ENCODE peak calls at places on chromosomes 3 and 15, in five cellular contexts. M, O, C, A and V are unnamed samples.
A peak's percentile ranks its signal among the peaks of the same experiment; 100 is the strongest.

GRCh38 chr15:99716540-99716939 is 16.7 kb downstream of the LYSMD4 start:
- DNase-seq in A (no peak), M (peak; percentile 42), C (no peak), O (no peak), V (no peak)

GRCh38 chr3:31008986-31009385 is 114.5 kb upstream of the GADL1 start:
- DNase-seq in O (no peak), M (no peak), A (no peak), C (no peak), V (no peak)

GRCh38 chr3:183244219-183244618 is 8.8 kb upstream of the B3GNT5 start:
- DNase-seq in M (no peak), A (no peak), C (no peak), O (peak; percentile 75), V (no peak)

GRCh38 chr3:184155644-184156521 is 706 bp downstream of the DVL3 start:
- DNase-seq in O (no peak), A (no peak), C (no peak), M (no peak), V (no peak)

GRCh38 chr15:77045985-77046384 is 24.9 kb downstream of the TSPAN3 start:
- DNase-seq in O (no peak), M (no peak), A (no peak), C (no peak), V (no peak)

GRCh38 chr3:190017575-190018288 is 103.0 kb downstream of the P3H2 start:
- DNase-seq in O (no peak), A (no peak), C (no peak), M (no peak), V (no peak)

GRCh38 chr3:4466783-4467521 is at the start of gene SUMF1:
- DNase-seq in O (peak; percentile 79), M (peak; percentile 94), A (peak; percentile 53), C (peak; percentile 69), V (peak; percentile 57)

GRCh38 chr15:24919446-24919845 is 35.3 kb upstream of the SNRPN start:
- DNase-seq in C (no peak), M (no peak), A (no peak), O (no peak), V (no peak)

GRCh38 chr3:65483475-65483874 is 555.2 kb downstream of the MAGI1 start:
- DNase-seq in A (peak; percentile 60), O (peak; percentile 48), M (no peak), C (no peak), V (no peak)

GRCh38 chr3:51676102-51676640 is 5.1 kb downstream of the TEX264 start:
- DNase-seq in O (no peak), M (no peak), A (no peak), C (no peak), V (no peak)

GRCh38 chr3:31974454-31974853 is 6.6 kb downstream of the OSBPL10 start:
- DNase-seq in M (no peak), A (no peak), O (no peak), C (no peak), V (no peak)

GRCh38 chr15:59115047-59115446 is 10.1 kb downstream of the CCNB2 start:
- DNase-seq in C (no peak), M (no peak), A (no peak), O (no peak), V (no peak)

GRCh38 chr3:99850608-99851007 is 32.9 kb downstream of the CMSS1 start:
- DNase-seq in M (no peak), A (no peak), C (no peak), O (no peak), V (no peak)

GRCh38 chr15:70505411-70505919 is 257.9 kb downstream of the UACA start:
- DNase-seq in A (no peak), M (no peak), C (no peak), O (no peak), V (no peak)

GRCh38 chr3:61702453-61702852 is 141.1 kb downstream of the PTPRG start:
- DNase-seq in M (no peak), C (no peak), A (no peak), O (no peak), V (no peak)
- H3K4me1 ChIP-seq in M (peaks cover 18% of the 10 kb centered on the region), C (peaks cover 10% of the 10 kb centered on the region), A (peaks cover 11% of the 10 kb centered on the region), O (peaks cover 3% of the 10 kb centered on the region), V (no peaks in the 10 kb centered on the region)

GRCh38 chr3:188330138-188330537 is 176.2 kb downstream of the LPP start:
- DNase-seq in A (no peak), O (no peak), C (no peak), M (no peak), V (no peak)
- H3K27ac ChIP-seq in A (peak overlapping the region; percentile 63), O (peak overlapping the region; percentile 24), C (no peak overlapping the region), M (no peak overlapping the region), V (no peak overlapping the region)

GRCh38 chr15:86833595-86833994 is 753.9 kb downstream of the AGBL1 start:
- DNase-seq in O (no peak), C (no peak), A (no peak), M (no peak), V (no peak)

GRCh38 chr15:86829251-86829650 is 749.6 kb downstream of the AGBL1 start:
- DNase-seq in M (no peak), A (no peak), C (no peak), O (no peak), V (no peak)

GRCh38 chr15:86834115-86834863 is 754.6 kb downstream of the AGBL1 start:
- DNase-seq in C (no peak), M (no peak), O (no peak), A (no peak), V (no peak)

GRCh38 chr15:86830304-86830703 is 750.6 kb downstream of the AGBL1 start:
- DNase-seq in O (no peak), C (no peak), M (no peak), A (no peak), V (no peak)
- H3K4me3 ChIP-seq in O (no peak overlapping the region), C (no peak overlapping the region), M (no peak overlapping the region), A (no peak overlapping the region), V (no peak overlapping the region)

DNA sequence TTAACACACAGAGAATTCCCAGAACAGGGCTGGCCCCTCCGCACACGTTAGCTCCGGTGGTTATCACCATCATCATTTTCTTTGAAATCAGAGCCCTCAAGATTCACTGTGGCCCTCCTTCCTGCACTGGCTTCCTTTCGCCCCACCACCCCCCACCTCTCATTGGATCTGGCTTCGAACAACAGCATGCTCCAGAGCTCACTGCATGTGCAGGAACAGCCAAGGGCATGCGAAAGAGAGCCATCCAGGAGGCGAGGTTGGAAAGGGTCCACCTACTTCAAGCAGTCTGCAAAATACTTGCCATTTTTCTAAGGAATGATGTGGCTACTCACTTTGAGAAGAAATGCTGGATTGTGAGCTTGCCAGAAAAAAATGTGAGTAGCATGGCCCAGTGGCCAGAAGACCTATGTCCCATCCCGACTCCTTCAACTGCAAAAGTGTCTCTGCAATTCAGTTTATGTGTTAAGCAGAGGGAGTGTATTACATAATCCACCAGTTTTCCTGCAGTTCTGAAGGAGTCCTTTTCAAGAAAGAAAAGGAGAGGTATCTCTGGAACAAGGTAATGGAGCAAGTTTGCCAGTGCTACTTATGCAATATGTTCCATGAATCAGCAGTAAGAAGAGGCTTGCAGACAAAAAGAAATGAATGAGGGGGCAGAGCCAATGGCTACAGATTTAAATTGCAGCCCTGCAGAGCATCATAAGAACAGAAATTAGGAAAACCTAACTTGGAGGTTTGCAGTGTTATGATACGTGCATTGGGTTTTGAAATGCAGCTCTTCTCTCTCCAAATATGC is 92.8 kb downstream of the OCA2 start:
- DNase-seq in O (no peak), A (no peak), C (no peak), M (no peak), V (no peak)
- H3K4me1 ChIP-seq in O (no peaks in the 10 kb centered on the region), A (no peaks in the 10 kb centered on the region), C (no peaks in the 10 kb centered on the region), M (no peaks in the 10 kb centered on the region), V (no peaks in the 10 kb centered on the region)

GRCh38 chr3:123025642-123026521 is 1.7 kb downstream of the SEMA5B start:
- DNase-seq in M (no peak), O (no peak), C (peak; percentile 38), A (no peak), V (no peak)

GRCh38 chr3:123031051-123031450 is 3.5 kb upstream of the SEMA5B start:
- DNase-seq in M (no peak), O (no peak), C (no peak), A (no peak), V (no peak)

GRCh38 chr3:123028233-123028828 is 768 bp upstream of the SEMA5B start:
- DNase-seq in A (no peak), O (peak; percentile 51), C (peak; percentile 44), M (no peak), V (no peak)

GRCh38 chr3:123026551-123027291 is 842 bp downstream of the SEMA5B start:
- DNase-seq in A (no peak), O (no peak), M (peak; percentile 89), C (peak; percentile 44), V (no peak)

DNA sequence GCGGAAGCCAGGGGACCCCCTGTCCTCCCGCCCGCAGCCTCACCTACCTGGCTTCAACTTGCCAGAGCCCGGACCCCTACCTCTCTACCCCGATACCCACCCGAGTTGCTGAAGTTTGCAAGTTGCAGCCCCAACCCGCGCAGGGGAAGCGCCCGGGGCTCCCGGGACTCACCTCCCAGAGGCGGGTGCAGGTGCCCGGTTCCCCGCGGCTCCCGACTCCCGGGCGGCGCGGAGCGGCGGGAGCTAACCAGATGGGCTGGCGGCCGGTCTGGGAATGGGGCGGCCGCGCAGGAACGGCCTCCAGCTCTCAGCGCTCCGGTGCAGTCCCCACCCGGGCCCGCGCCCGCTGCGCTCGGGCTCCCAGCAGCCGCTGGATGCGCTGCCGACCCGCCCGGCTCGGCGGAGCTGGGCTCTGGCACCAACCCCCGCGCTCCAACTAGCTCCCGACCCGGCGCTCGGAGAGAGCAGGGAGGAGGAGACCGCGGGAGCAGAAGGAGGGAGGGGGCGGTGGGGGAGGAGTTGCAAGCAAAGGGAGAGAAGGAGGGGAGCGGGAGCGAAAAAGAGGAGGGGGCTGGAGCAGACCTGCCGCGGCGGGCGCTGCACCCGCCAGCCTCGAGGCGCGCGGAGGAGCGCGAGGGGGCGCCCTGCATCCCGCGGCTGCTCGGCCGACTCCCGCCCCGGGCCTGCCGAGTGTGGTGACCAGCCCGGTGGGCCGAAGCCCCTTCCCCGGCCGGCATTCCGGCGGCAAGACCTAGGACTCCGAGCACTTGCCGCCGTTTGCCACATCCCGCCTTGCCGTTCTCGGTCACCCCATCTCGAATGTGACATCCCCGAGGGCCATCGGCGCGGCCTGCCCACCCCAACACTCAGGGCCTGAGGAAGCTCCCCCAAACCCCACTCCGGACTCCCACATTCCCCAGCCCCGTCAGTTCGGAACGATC is at the start of gene SEMA5B:
- DNase-seq in C (peak; percentile 85), O (no peak), M (peak; percentile 89), A (no peak), V (no peak)
- H3K27ac ChIP-seq in C (peak within 1 kb of the TSS; percentile 14), O (peak within 1 kb of the TSS; percentile 4), M (peak within 1 kb of the TSS; percentile 55), A (no peak within 1 kb of the TSS), V (no peak within 1 kb of the TSS)

GRCh38 chr15:47461560-47462175 is 255.6 kb upstream of the SEMA6D start:
- DNase-seq in M (no peak), A (no peak), C (no peak), O (no peak), V (no peak)

GRCh38 chr15:47460775-47461174 is 256.5 kb upstream of the SEMA6D start:
- DNase-seq in M (no peak), C (no peak), A (no peak), O (no peak), V (no peak)

GRCh38 chr15:47471020-47471419 is 246.3 kb upstream of the SEMA6D start:
- DNase-seq in M (no peak), O (no peak), C (no peak), A (no peak), V (no peak)

DNA sequence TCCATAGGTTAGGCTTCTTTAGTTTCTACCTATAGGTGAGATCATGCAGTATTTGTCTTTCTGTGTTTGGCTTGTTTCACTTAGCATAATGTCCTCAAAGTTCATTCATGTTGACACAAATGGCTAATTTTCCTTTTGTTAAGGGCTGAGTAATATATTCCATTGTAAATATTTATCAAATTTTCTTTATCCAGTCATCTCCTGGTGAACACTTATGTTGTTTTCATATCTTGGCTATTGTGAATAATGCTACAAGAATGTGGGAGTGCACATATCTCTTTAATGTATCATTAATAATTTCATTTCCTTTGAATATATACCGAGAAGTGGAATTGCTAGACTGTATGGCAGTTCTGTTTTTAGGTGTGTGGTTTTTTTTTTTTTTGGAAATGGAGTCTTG is 250.9 kb upstream of the SEMA6D start:
- DNase-seq in M (no peak), O (no peak), A (no peak), C (no peak), V (no peak)
- H3K4me3 ChIP-seq in M (no peak overlapping the region), O (no peak overlapping the region), A (no peak overlapping the region), C (no peak overlapping the region), V (no peak overlapping the region)